ENCODE peak calls at places on chromosomes 3 and 15, in ten cellular contexts. U is heart left ventricle; B is brain microvascular endothelial cell; P is naive thymus-derived CD4-positive, alpha-beta T cell; V is neuronal stem cell; R is tibial nerve; Y is psoas muscle; F is cardiac fibroblast; H is BJ; G is suprapubic skin. D is an unnamed sample.

GRCh38 chr3:36591959-36592358 is 172.4 kb downstream of the DCLK3 start:
- DNase-seq in U (no peak), B (peak), P (no peak), V (no peak), R (no peak), Y (no peak), F (peak), H (no peak), G (no peak), D (no peak)

GRCh38 chr15:26449296-26449695 is 323.6 kb downstream of the GABRB3 start:
- DNase-seq in U (no peak), B (no peak), P (no peak), V (peak), R (no peak), Y (no peak), F (no peak), H (no peak), G (no peak), D (no peak)

GRCh38 chr3:50264389-50264963 is 4.5 kb upstream of the SEMA3B start:
- DNase-seq in U (peak), B (peak), P (no peak), V (peak), R (peak), Y (peak), F (peak), H (peak), G (peak), D (peak)

GRCh38 chr3:66507631-66508260 is 6.9 kb upstream of the LRIG1 start:
- DNase-seq in U (peak), B (no peak), P (no peak), V (no peak), R (no peak), Y (no peak), F (no peak), H (no peak), G (no peak), D (no peak)

GRCh38 chr3:50246517-50246954 is 10.5 kb downstream of the GNAI2 start:
- DNase-seq in U (peak), B (peak), P (peak), V (no peak), R (no peak), Y (no peak), F (peak), H (peak), G (no peak), D (peak)

GRCh38 chr3:145094355-145094941 is 1066.5 kb downstream of the PLOD2 start:
- DNase-seq in U (no peak), B (peak), P (no peak), V (peak), R (no peak), Y (no peak), F (peak), H (peak), G (no peak), D (no peak)

GRCh38 chr15:40855706-40856234 is 11.9 kb downstream of the SPINT1 start:
- DNase-seq in U (no peak), B (no peak), P (no peak), V (no peak), R (no peak), Y (no peak), F (no peak), H (no peak), G (no peak), D (no peak)

GRCh38 chr15:95894407-95894956 is 436.0 kb upstream of the NR2F2 start:
- DNase-seq in U (no peak), B (no peak), P (no peak), V (no peak), R (no peak), Y (no peak), F (peak), H (no peak), G (no peak), D (no peak)

GRCh38 chr3:58690490-58690889 is 23.9 kb upstream of the FAM3D start:
- DNase-seq in U (no peak), B (no peak), P (no peak), V (no peak), R (no peak), Y (no peak), F (no peak), H (no peak), G (no peak), D (peak)

GRCh38 chr3:184524981-184525336 is 36.6 kb upstream of the EPHB3 start:
- DNase-seq in U (no peak), B (no peak), P (no peak), V (no peak), R (no peak), Y (no peak), F (peak), H (no peak), G (no peak), D (no peak)

GRCh38 chr15:77643764-77644163 is 11.1 kb upstream of the LINGO1 start:
- DNase-seq in U (no peak), B (no peak), P (no peak), V (no peak), R (no peak), Y (no peak), F (no peak), H (no peak), G (no peak), D (no peak)

GRCh38 chr3:182920515-182921084 is 59.7 kb downstream of the DCUN1D1 start:
- DNase-seq in U (no peak), B (no peak), P (no peak), V (no peak), R (no peak), Y (peak), F (peak), H (no peak), G (no peak), D (no peak)

GRCh38 chr3:73571238-73571741 is 53.5 kb downstream of the PDZRN3 start:
- DNase-seq in U (no peak), B (no peak), P (no peak), V (no peak), R (no peak), Y (no peak), F (no peak), H (no peak), G (no peak), D (no peak)

GRCh38 chr15:33584797-33585196 is 274.0 kb downstream of the RYR3 start:
- DNase-seq in U (no peak), B (no peak), P (no peak), V (no peak), R (no peak), Y (no peak), F (peak), H (no peak), G (no peak), D (no peak)

GRCh38 chr3:50336452-50337174 is 4.0 kb downstream of the RASSF1 start:
- DNase-seq in U (no peak), B (no peak), P (no peak), V (no peak), R (no peak), Y (no peak), F (peak), H (no peak), G (no peak), D (no peak)

GRCh38 chr3:149867563-149867962 is 54.5 kb downstream of the RNF13 start:
- DNase-seq in U (no peak), B (no peak), P (no peak), V (no peak), R (no peak), Y (no peak), F (no peak), H (no peak), G (no peak), D (no peak)

GRCh38 chr15:75720787-75721461 is 8.3 kb upstream of the CSPG4 start:
- DNase-seq in U (peak), B (no peak), P (no peak), V (no peak), R (no peak), Y (peak), F (no peak), H (no peak), G (peak), D (no peak)

GRCh38 chr3:116849261-116849688 is 139.7 kb downstream of the TUSC7 start:
- DNase-seq in U (no peak), B (no peak), P (no peak), V (no peak), R (no peak), Y (no peak), F (no peak), H (no peak), G (no peak), D (no peak)

GRCh38 chr3:13884851-13885703 is 5.2 kb upstream of the WNT7A start:
- DNase-seq in U (no peak), B (no peak), P (peak), V (peak), R (no peak), Y (no peak), F (no peak), H (no peak), G (no peak), D (no peak)

GRCh38 chr3:101043687-101044078 is 50.5 kb upstream of the ABI3BP start:
- DNase-seq in U (no peak), B (no peak), P (no peak), V (no peak), R (no peak), Y (no peak), F (no peak), H (no peak), G (no peak), D (no peak)

GRCh38 chr3:72171946-72172345 is 387.0 kb upstream of the PROK2 start:
- DNase-seq in U (no peak), B (no peak), P (no peak), V (no peak), R (peak), Y (peak), F (peak), H (no peak), G (no peak), D (no peak)

GRCh38 chr15:80710635-80711553 is 15.8 kb downstream of the ABHD17C start:
- DNase-seq in U (no peak), B (peak), P (no peak), V (no peak), R (no peak), Y (no peak), F (no peak), H (no peak), G (no peak), D (no peak)

GRCh38 chr3:154018100-154018696 is 103.0 kb upstream of the ARHGEF26 start:
- DNase-seq in U (no peak), B (peak), P (peak), V (peak), R (no peak), Y (no peak), F (peak), H (no peak), G (no peak), D (no peak)

GRCh38 chr3:117393801-117394200 is 684.2 kb downstream of the TUSC7 start:
- DNase-seq in U (no peak), B (no peak), P (no peak), V (no peak), R (no peak), Y (no peak), F (no peak), H (no peak), G (no peak), D (no peak)

GRCh38 chr3:56131976-56132590 is 336.2 kb downstream of the ERC2 start:
- DNase-seq in U (peak), B (peak), P (no peak), V (no peak), R (no peak), Y (no peak), F (peak), H (peak), G (no peak), D (no peak)

GRCh38 chr15:43941071-43941470 is 114.3 kb downstream of the WDR76 start:
- DNase-seq in U (no peak), B (no peak), P (no peak), V (no peak), R (no peak), Y (no peak), F (no peak), H (no peak), G (no peak), D (no peak)

GRCh38 chr3:47120138-47120537 is 43.8 kb downstream of the SETD2 start:
- DNase-seq in U (no peak), B (no peak), P (no peak), V (no peak), R (no peak), Y (no peak), F (no peak), H (no peak), G (no peak), D (no peak)

GRCh38 chr3:94937980-94938379 is 875.1 kb downstream of the NSUN3 start:
- DNase-seq in U (no peak), B (no peak), P (no peak), V (no peak), R (no peak), Y (peak), F (no peak), H (no peak), G (no peak), D (no peak)

GRCh38 chr3:6571448-6571847 is 289.5 kb upstream of the GRM7 start:
- DNase-seq in U (no peak), B (no peak), P (no peak), V (no peak), R (no peak), Y (no peak), F (no peak), H (no peak), G (no peak), D (no peak)

GRCh38 chr3:10366681-10367101 is 45.8 kb upstream of the SEC13 start:
- DNase-seq in U (no peak), B (peak), P (no peak), V (no peak), R (peak), Y (peak), F (peak), H (peak), G (no peak), D (no peak)

GRCh38 chr3:142828703-142829304 is 60.1 kb downstream of the PCOLCE2 start:
- DNase-seq in U (peak), B (peak), P (peak), V (peak), R (peak), Y (peak), F (peak), H (no peak), G (peak), D (peak)

GRCh38 chr15:65942436-65942835 is 73.1 kb downstream of the RAB11A start:
- DNase-seq in U (no peak), B (no peak), P (no peak), V (no peak), R (no peak), Y (no peak), F (no peak), H (no peak), G (no peak), D (no peak)

GRCh38 chr15:37098468-37099320 is 1.7 kb downstream of the MEIS2 start:
- DNase-seq in U (no peak), B (no peak), P (no peak), V (peak), R (peak), Y (peak), F (no peak), H (no peak), G (peak), D (no peak)

GRCh38 chr3:70065666-70066253 is 66.2 kb downstream of the SAMMSON start:
- DNase-seq in U (no peak), B (no peak), P (no peak), V (no peak), R (no peak), Y (no peak), F (no peak), H (no peak), G (no peak), D (no peak)

DNA sequence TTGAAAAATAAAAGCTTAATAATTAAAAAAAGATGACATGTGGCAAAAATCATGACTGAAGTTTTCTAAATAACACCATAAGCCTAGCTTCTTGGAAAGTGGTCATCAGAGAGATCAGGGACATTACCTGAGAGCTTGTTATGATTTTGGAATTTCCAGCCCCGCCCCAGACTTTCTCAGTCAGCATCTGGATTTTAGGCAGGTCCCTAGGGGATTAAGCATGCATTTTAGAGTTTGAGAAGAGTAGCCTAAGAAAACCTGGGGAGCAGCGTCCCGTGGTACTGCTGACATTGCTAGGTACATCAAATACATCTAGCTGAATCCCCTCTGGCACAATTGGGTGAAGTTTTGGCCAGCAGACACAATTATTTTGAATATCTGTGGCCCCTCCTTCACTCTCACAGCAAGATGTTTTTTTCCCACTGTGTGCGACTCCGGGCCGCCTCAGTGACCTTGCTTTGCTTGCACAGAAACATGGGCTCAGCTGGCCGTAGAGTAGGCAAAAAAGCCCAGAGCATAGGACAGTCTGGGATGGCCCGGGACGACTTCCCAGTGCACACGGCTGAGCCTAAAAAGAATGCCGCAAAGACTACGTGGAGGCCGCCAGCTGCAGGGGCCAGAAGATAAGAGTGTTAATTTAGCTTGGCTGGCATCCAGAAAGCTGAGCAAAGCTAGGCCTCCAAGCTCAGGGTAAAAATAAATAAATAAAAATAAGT is 58.6 kb upstream of the MEF2A start:
- DNase-seq in U (peak), B (peak), P (no peak), V (no peak), R (no peak), Y (peak), F (peak), H (no peak), G (no peak), D (no peak)
- H3K4me3 ChIP-seq in U (no peak), B (no peak), P (no peak), V (no peak), R (peak), Y (peak), F (no peak), H (no peak), G (peak), D (no peak)

GRCh38 chr15:38565287-38565670 is 665 bp upstream of the RASGRP1 start:
- DNase-seq in U (no peak), B (no peak), P (no peak), V (no peak), R (no peak), Y (no peak), F (no peak), H (no peak), G (no peak), D (no peak)
- H3K4me3 ChIP-seq in U (no peak), B (no peak), P (peak), V (no peak), R (no peak), Y (no peak), F (no peak), H (no peak), G (peak), D (no peak)

GRCh38 chr3:40780341-40780800 is 255.6 kb downstream of the ZNF621 start:
- DNase-seq in U (peak), B (peak), P (no peak), V (peak), R (peak), Y (peak), F (peak), H (no peak), G (peak), D (peak)

GRCh38 chr3:40782086-40782721 is 257.4 kb downstream of the ZNF621 start:
- DNase-seq in U (no peak), B (no peak), P (no peak), V (no peak), R (no peak), Y (no peak), F (no peak), H (no peak), G (no peak), D (no peak)

GRCh38 chr3:40779039-40779438 is 254.3 kb downstream of the ZNF621 start:
- DNase-seq in U (no peak), B (no peak), P (no peak), V (no peak), R (no peak), Y (no peak), F (no peak), H (no peak), G (no peak), D (no peak)

DNA sequence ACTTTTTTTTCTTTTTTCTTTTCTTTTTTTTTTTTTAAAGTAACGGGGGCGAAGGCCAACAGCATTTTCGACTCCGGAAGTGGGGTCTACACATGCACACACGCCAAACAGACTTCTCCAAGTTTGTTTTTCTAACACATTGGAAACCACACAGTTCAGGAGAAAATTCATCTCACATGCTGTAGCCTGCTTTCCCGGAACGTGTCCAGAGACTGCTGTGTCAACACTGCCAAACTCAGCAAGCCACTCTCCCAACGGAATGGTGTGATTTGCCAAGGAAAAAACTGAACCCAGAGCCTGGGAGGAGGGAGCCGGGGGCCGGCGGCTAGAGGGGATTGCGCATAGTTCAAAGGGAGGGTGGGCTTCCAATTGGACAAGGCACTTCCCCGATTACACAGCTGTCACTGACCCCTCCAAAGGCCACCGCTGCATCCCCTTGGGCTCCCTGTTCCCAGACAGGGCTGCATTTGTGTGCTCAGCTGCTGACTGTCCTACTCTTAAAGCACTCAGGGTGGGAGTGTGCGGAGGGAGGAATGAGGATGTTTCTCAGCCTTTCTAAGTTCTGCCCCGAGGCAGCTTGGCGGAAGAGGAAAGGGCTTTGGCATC is 256.1 kb downstream of the ZNF621 start:
- DNase-seq in U (peak), B (peak), P (no peak), V (peak), R (peak), Y (peak), F (peak), H (peak), G (peak), D (peak)
- H3K4me3 ChIP-seq in U (no peak), B (peak), P (no peak), V (peak), R (peak), Y (peak), F (no peak), H (no peak), G (peak), D (no peak)

DNA sequence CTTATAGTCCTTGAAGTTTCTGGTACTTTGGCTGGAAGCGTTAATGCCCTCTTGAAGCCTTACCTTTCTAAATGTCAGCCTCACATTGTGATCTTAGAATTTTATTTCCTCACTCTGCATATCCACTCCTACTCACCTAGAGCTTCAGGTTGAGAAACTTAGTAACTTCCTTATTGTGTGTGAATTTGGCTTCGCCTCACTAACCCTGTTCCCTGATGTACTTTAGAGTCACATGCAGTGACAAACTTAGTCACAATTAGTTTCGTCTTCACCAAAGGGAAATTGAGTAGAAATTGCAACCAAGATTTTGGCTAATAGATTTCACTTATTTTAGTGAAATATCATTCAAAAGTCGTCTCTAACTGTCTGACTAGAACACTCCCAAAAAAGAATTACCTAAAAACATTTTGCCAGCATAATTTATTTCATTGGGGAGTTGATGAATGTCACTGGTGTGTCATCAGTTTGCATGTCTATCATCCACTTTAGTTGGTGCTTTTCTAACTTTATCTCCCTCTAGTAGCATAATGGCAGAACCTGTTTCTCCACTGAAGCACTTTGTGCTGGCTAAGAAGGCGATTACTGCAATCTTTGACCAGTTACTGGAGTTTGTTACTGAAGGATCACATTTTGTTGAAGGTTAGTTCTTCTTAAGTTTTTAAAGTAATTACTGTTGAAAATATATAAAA is 960 bp downstream of the MFN1 start:
- DNase-seq in U (no peak), B (no peak), P (peak), V (no peak), R (no peak), Y (no peak), F (peak), H (no peak), G (no peak), D (no peak)
- H3K4me3 ChIP-seq in U (peak), B (peak), P (peak), V (peak), R (peak), Y (peak), F (peak), H (peak), G (peak), D (peak)

GRCh38 chr3:186258968-186259367 is 103.1 kb downstream of the DGKG start:
- DNase-seq in U (no peak), B (no peak), P (no peak), V (no peak), R (no peak), Y (no peak), F (no peak), H (no peak), G (no peak), D (no peak)
- H3K4me3 ChIP-seq in U (no peak), B (no peak), P (no peak), V (no peak), R (no peak), Y (no peak), F (no peak), H (no peak), G (no peak), D (no peak)

GRCh38 chr15:85581495-85581894 is 201.1 kb downstream of the AKAP13 start:
- DNase-seq in U (peak), B (no peak), P (peak), V (no peak), R (peak), Y (peak), F (peak), H (no peak), G (peak), D (peak)
- H3K4me3 ChIP-seq in U (no peak), B (no peak), P (peak), V (no peak), R (peak), Y (peak), F (no peak), H (no peak), G (peak), D (no peak)

D was measured in lower leg skin.